ENCODE peak calls at places on chromosomes 6 and 20, in four cellular contexts. U is GM23338, S is SK-N-SH, X is MM.1S. M is an unnamed sample.

GRCh38 chr6:2976571-2977085 is 5.3 kb upstream of the SERPINB6 start:
- DNase-seq in X (no peak), U (no peak), S (no peak), M (no peak)

GRCh38 chr6:53833147-53833546 is 38.3 kb downstream of the LRRC1 start:
- DNase-seq in X (no peak), S (no peak), U (no peak), M (no peak)

GRCh38 chr20:15653396-15654207 is 919.6 kb downstream of the KIF16B start:
- DNase-seq in X (no peak), U (no peak), S (no peak), M (no peak)

GRCh38 chr6:159953091-159953581 is 15.7 kb upstream of the IGF2R start:
- DNase-seq in X (no peak), S (no peak), U (no peak), M (no peak)

GRCh38 chr20:18722381-18722780 is 91.2 kb upstream of the SCP2D1 start:
- DNase-seq in X (no peak), U (no peak), S (no peak), M (no peak)

GRCh38 chr6:28907394-28907793 is 16.4 kb downstream of the TRIM27 start:
- DNase-seq in X (no peak), U (no peak), S (no peak), M (no peak)

GRCh38 chr6:126530777-126531176 is 190.9 kb downstream of the CENPW start:
- DNase-seq in X (peak), U (no peak), S (no peak), M (no peak)

GRCh38 chr6:92181347-92181746 is 1238.0 kb downstream of the EPHA7 start:
- DNase-seq in U (no peak), X (no peak), S (no peak), M (no peak)

GRCh38 chr20:10647471-10647870 is 26.3 kb downstream of the JAG1 start:
- DNase-seq in U (peak), X (no peak), S (peak), M (peak)

GRCh38 chr6:142444388-142444787 is 142.6 kb downstream of the ADGRG6 start:
- DNase-seq in S (no peak), U (no peak), X (no peak), M (no peak)

GRCh38 chr20:39800548-39800947 is 838.4 kb downstream of the DHX35 start:
- DNase-seq in X (peak), U (no peak), S (no peak), M (no peak)

GRCh38 chr6:111600588-111601440 is 4.9 kb downstream of the TRAF3IP2 start:
- DNase-seq in X (no peak), U (no peak), S (no peak), M (no peak)
- TF ChIP-seq EZH2phosphoT487 in X (no peak), U (no peak), S (no peak), M (no peak)

GRCh38 chr6:165634076-165634475 is 29.0 kb downstream of the PDE10A start:
- DNase-seq in U (no peak), S (no peak), X (no peak), M (no peak)
- TF ChIP-seq EZH2phosphoT487 in U (no peak), S (no peak), X (no peak), M (no peak)

GRCh38 chr20:8454137-8454712 is 322.2 kb downstream of the PLCB1 start:
- DNase-seq in X (no peak), U (peak), S (peak), M (peak)
- TF ChIP-seq EZH2phosphoT487 in X (no peak), U (no peak), S (no peak), M (no peak)

GRCh38 chr20:13022401-13023170 is 13.8 kb downstream of the SPTLC3 start:
- DNase-seq in X (no peak), S (no peak), U (no peak), M (no peak)
- TF ChIP-seq EZH2phosphoT487 in X (no peak), S (no peak), U (no peak), M (no peak)

GRCh38 chr20:33862709-33863403 is 51.7 kb downstream of the CHMP4B start:
- DNase-seq in X (no peak), U (peak), S (peak), M (peak)
- TF ChIP-seq EZH2phosphoT487 in X (no peak), U (no peak), S (no peak), M (no peak)

GRCh38 chr6:125524356-125524755 is 222.6 kb upstream of the HDDC2 start:
- DNase-seq in S (no peak), U (no peak), X (no peak), M (no peak)

GRCh38 chr6:125529061-125529460 is 220.4 kb upstream of the HEY2 start:
- DNase-seq in U (peak), S (no peak), X (no peak), M (no peak)

GRCh38 chr6:125526007-125526720 is 223.3 kb upstream of the HEY2 start:
- DNase-seq in U (no peak), X (no peak), S (no peak), M (no peak)

GRCh38 chr6:125533710-125534397 is 215.6 kb upstream of the HEY2 start:
- DNase-seq in X (no peak), U (peak), S (no peak), M (no peak)

DNA sequence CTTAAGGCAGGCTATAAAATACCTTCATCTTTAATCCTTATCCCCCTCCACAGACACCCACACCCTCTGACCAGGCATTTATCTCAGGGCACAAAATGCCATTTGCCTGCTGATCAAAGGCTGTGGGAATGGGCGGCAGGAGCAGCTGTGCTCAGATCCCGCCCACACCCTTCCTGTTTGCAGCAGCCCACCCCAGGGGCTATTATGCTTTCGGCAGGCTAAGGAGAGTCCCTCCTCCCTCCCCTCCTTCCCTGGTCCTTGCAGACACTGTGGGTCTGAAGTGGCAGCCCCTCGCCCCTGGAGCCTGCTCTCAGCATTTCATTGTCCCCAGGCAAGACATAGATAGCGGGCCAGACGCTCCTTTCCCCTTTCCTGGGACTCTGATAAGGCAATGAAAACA is 220.8 kb upstream of the HEY2 start:
- DNase-seq in U (peak), S (no peak), X (no peak), M (no peak)
- TF ChIP-seq EZH2phosphoT487 in U (no peak), S (no peak), X (no peak), M (no peak)

GRCh38 chr6:135488023-135488422 is 9.5 kb downstream of the AHI1 start:
- DNase-seq in U (no peak), X (no peak), S (no peak), M (no peak)

GRCh38 chr6:135496805-135497411 is 632 bp downstream of the AHI1 start:
- DNase-seq in S (no peak), U (no peak), X (no peak), M (no peak)

GRCh38 chr6:135497412-135498177 is at the start of gene AHI1:
- DNase-seq in U (peak), X (peak), S (peak), M (peak)

GRCh38 chr6:135498178-135498841 is 770 bp upstream of the AHI1 start:
- DNase-seq in X (peak), S (peak), U (peak), M (peak)

GRCh38 chr6:135493218-135493961 is 4.2 kb downstream of the AHI1 start:
- DNase-seq in S (no peak), U (no peak), X (no peak), M (no peak)
- TF ChIP-seq EZH2phosphoT487 in S (no peak), U (no peak), X (no peak), M (no peak)

GRCh38 chr6:129748212-129748900 is 38.4 kb upstream of the ARHGAP18 start:
- DNase-seq in U (peak), S (no peak), X (peak), M (peak)
- TF ChIP-seq EZH2phosphoT487 in U (no peak), S (no peak), X (no peak), M (no peak)